ENCODE peak calls at places on chromosome 13, in four cellular contexts. L is activated CD4-positive, alpha-beta T cell treated with anti-CD3 and anti-CD28 coated beads, Interleukin-2, amount 10 ng/mL, durations not matched to agents 7 days and 5 days; A is choroid plexus epithelial cell; M is tibial artery. K is an unnamed sample.

GRCh38 chr13:99353836-99354235 is 46.6 kb upstream of the GPR183 start:
- DNase-seq in M (no peak), L (no peak), A (peak), K (peak)

GRCh38 chr13:113596321-113597200 is 12.0 kb downstream of the TFDP1 start:
- DNase-seq in A (no peak), M (peak), L (no peak), K (no peak)

GRCh38 chr13:95929430-95929829 is 123.8 kb downstream of the UGGT2 start:
- DNase-seq in A (no peak), L (no peak), M (no peak), K (no peak)

GRCh38 chr13:44237276-44237767 is 136.3 kb upstream of the SERP2 start:
- DNase-seq in A (peak), L (no peak), M (peak), K (peak)

GRCh38 chr13:23714672-23715071 is 144.5 kb downstream of the TNFRSF19 start:
- DNase-seq in A (no peak), L (no peak), M (no peak), K (no peak)

GRCh38 chr13:45773944-45774343 is 71.8 kb downstream of the CBY2 start:
- DNase-seq in M (no peak), L (no peak), A (no peak), K (peak)

GRCh38 chr13:34833562-34834182 is 108.4 kb upstream of the NBEA start:
- DNase-seq in L (no peak), M (no peak), A (peak), K (peak)

GRCh38 chr13:98482476-98483444 is 94.1 kb downstream of the STK24 start:
- DNase-seq in A (peak), L (no peak), M (peak), K (peak)

GRCh38 chr13:95139186-95139585 is 162.1 kb downstream of the ABCC4 start:
- DNase-seq in A (no peak), L (no peak), M (no peak), K (no peak)

GRCh38 chr13:26923824-26924605 is 163.4 kb upstream of the GPR12 start:
- DNase-seq in M (no peak), A (peak), L (no peak), K (peak)

GRCh38 chr13:33692531-33692930 is 125.4 kb upstream of the RFC3 start:
- DNase-seq in M (no peak), A (no peak), L (no peak), K (no peak)

GRCh38 chr13:45207319-45207718 is 6.5 kb upstream of the KCTD4 start:
- DNase-seq in L (no peak), A (peak), M (no peak), K (no peak)

GRCh38 chr13:57843555-57843954 is 212.0 kb downstream of the PCDH17 start:
- DNase-seq in A (no peak), M (no peak), L (no peak), K (no peak)

GRCh38 chr13:23578411-23579071 is 8.3 kb downstream of the TNFRSF19 start:
- DNase-seq in L (peak), A (peak), M (peak), K (peak)

GRCh38 chr13:33932765-33933406 is 114.9 kb downstream of the RFC3 start:
- DNase-seq in M (no peak), L (no peak), A (peak), K (no peak)

GRCh38 chr13:33348366-33348765 is 62.8 kb upstream of the STARD13 start:
- DNase-seq in M (no peak), A (peak), L (no peak), K (peak)

GRCh38 chr13:108193806-108194205 is 21.5 kb downstream of the LIG4 start:
- DNase-seq in A (no peak), L (no peak), M (no peak), K (no peak)

GRCh38 chr13:44004881-44005280 is 125.2 kb downstream of the LACC1 start:
- DNase-seq in L (no peak), A (peak), M (no peak), K (peak)

GRCh38 chr13:106348032-106348431 is 187.4 kb downstream of the EFNB2 start:
- DNase-seq in M (no peak), L (no peak), A (peak), K (peak)

GRCh38 chr13:31011193-31011860 is 78.9 kb downstream of the TEX26 start:
- DNase-seq in L (no peak), A (no peak), M (no peak), K (no peak)

GRCh38 chr13:113628291-113629270 is 29.4 kb downstream of the ATP4B start:
- DNase-seq in A (no peak), M (no peak), L (no peak), K (no peak)

GRCh38 chr13:43983373-43983772 is 103.7 kb downstream of the LACC1 start:
- DNase-seq in L (no peak), M (no peak), A (no peak), K (no peak)

GRCh38 chr13:41651413-41652068 is 194.2 kb downstream of the RGCC start:
- DNase-seq in A (no peak), M (no peak), L (no peak), K (no peak)

GRCh38 chr13:69109891-69110525 is 997.6 kb upstream of the ATXN8OS start:
- DNase-seq in A (no peak), L (no peak), M (no peak), K (no peak)

GRCh38 chr13:67023088-67023893 is 206.8 kb downstream of the PCDH9 start:
- DNase-seq in L (no peak), M (no peak), A (peak), K (peak)

GRCh38 chr13:39209731-39210633 is 171.7 kb downstream of the NHLRC3 start:
- DNase-seq in L (no peak), A (peak), M (no peak), K (peak)

GRCh38 chr13:97967948-97968347 is 14.5 kb downstream of the IPO5 start:
- DNase-seq in A (peak), L (no peak), M (no peak), K (no peak)

GRCh38 chr13:30872685-30873443 is 33.2 kb upstream of the MEDAG start:
- DNase-seq in M (peak), A (peak), L (no peak), K (peak)

GRCh38 chr13:95713651-95714050 is 36.7 kb downstream of the DNAJC3 start:
- DNase-seq in M (no peak), A (no peak), L (no peak), K (peak)

GRCh38 chr13:30850204-30850866 is 55.7 kb upstream of the MEDAG start:
- DNase-seq in A (peak), L (no peak), M (no peak), K (peak)

GRCh38 chr13:40758811-40759210 is 12.2 kb downstream of the MRPS31 start:
- DNase-seq in M (no peak), A (no peak), L (no peak), K (no peak)

GRCh38 chr13:91664036-91664435 is 265.6 kb downstream of the GPC5 start:
- DNase-seq in M (no peak), L (no peak), A (no peak), K (no peak)

GRCh38 chr13:40189885-40190655 is 476.4 kb downstream of the FOXO1 start:
- DNase-seq in L (no peak), M (no peak), A (peak), K (peak)

GRCh38 chr13:20401958-20402856 is 123.5 kb downstream of the CRYL1 start:
- DNase-seq in L (peak), A (peak), M (no peak), K (peak)

GRCh38 chr13:44281252-44282000 is 92.2 kb upstream of the SERP2 start:
- DNase-seq in A (no peak), L (no peak), M (no peak), K (no peak)

GRCh38 chr13:64680739-64681138 is 2549.4 kb downstream of the PCDH9 start:
- DNase-seq in L (no peak), M (no peak), A (no peak), K (no peak)